ENCODE peak calls at places on chromosomes 11 and 22, in seven cellular contexts. P, T, J, Z, A, R and U are unnamed samples.

GRCh38 chr22:24485608-24486007 is 9.5 kb upstream of the UPB1 start:
- DNase-seq in P (no peak), T (no peak), R (no peak), Z (no peak), A (no peak), J (peak; percentile 43), U (no peak)

GRCh38 chr11:116556483-116556882 is 216.3 kb downstream of the BUD13 start:
- DNase-seq in R (no peak), A (no peak), Z (no peak), T (no peak), P (no peak), J (no peak), U (no peak)

GRCh38 chr22:32607086-32607485 is 132.5 kb downstream of the FBXO7 start:
- DNase-seq in J (no peak), A (no peak), P (peak; percentile 35), T (no peak), R (no peak), Z (no peak), U (no peak)

GRCh38 chr22:50507421-50507990 is at the start of gene LMF2:
- DNase-seq in Z (no peak), P (no peak), A (peak; percentile 100), J (no peak), T (peak; percentile 87), R (peak; percentile 69), U (peak; percentile 100)

GRCh38 chr11:94130589-94131362 is 2.1 kb downstream of the PANX1 start:
- DNase-seq in T (peak; percentile 83), P (no peak), A (peak; percentile 89), Z (no peak), R (peak; percentile 57), J (no peak), U (no peak)

GRCh38 chr22:21917206-21917958 is 35.3 kb downstream of the PPM1F start:
- DNase-seq in T (no peak), Z (no peak), J (no peak), P (peak; percentile 45), A (peak; percentile 81), R (no peak), U (peak; percentile 78)

GRCh38 chr11:20342347-20343279 is 20.9 kb upstream of the HTATIP2 start:
- DNase-seq in A (no peak), R (no peak), J (peak; percentile 39), T (no peak), P (peak; percentile 97), Z (no peak), U (peak; percentile 26)

GRCh38 chr11:89067264-89067663 is 1.5 kb upstream of the GRM5 start:
- DNase-seq in Z (no peak), J (no peak), T (no peak), A (no peak), R (no peak), P (no peak), U (no peak)

GRCh38 chr22:50057868-50058311 is at the start of gene TTLL8:
- DNase-seq in T (no peak), P (no peak), R (no peak), A (no peak), Z (no peak), J (no peak), U (peak; percentile 82)

GRCh38 chr22:10961043-10961860 is 4566.7 kb upstream of the OR11H1 start:
- DNase-seq in T (no peak), R (no peak), A (no peak), P (no peak), Z (no peak), J (no peak), U (peak; percentile 9)

GRCh38 chr22:48954781-48955311 is 872.8 kb downstream of the BRD1 start:
- DNase-seq in P (no peak), R (no peak), J (no peak), A (peak; percentile 73), T (peak; percentile 49), Z (no peak), U (peak; percentile 57)

GRCh38 chr11:12218909-12219308 is 108.5 kb downstream of the MICAL2 start:
- DNase-seq in P (no peak), R (no peak), T (no peak), A (no peak), Z (no peak), J (no peak), U (no peak)

GRCh38 chr22:21587803-21588611 is 20.5 kb downstream of the UBE2L3 start:
- DNase-seq in T (no peak), J (no peak), P (no peak), A (peak; percentile 84), R (no peak), Z (no peak), U (peak; percentile 14)

GRCh38 chr11:60830478-60831142 is 11.3 kb upstream of the CCDC86 start:
- DNase-seq in J (no peak), P (no peak), Z (no peak), A (peak; percentile 18), T (no peak), R (no peak), U (no peak)

GRCh38 chr11:34339149-34340064 is 18.4 kb downstream of the ABTB2 start:
- DNase-seq in T (no peak), J (peak; percentile 83), R (no peak), P (peak; percentile 21), Z (no peak), A (peak; percentile 19), U (no peak)

GRCh38 chr11:68312780-68313573 is 586 bp downstream of the LRP5 start:
- DNase-seq in A (peak; percentile 94), Z (no peak), R (no peak), J (peak; percentile 50), P (no peak), T (no peak), U (peak; percentile 89)

GRCh38 chr11:60301178-60301577 is 20.7 kb downstream of the MS4A4A start:
- DNase-seq in T (no peak), R (no peak), Z (no peak), J (no peak), P (no peak), A (peak; percentile 41), U (no peak)

GRCh38 chr22:27879923-27880322 is 39.1 kb downstream of the PITPNB start:
- DNase-seq in T (no peak), J (peak; percentile 69), Z (peak; percentile 13), A (no peak), R (peak; percentile 41), P (peak; percentile 78), U (peak; percentile 49)

GRCh38 chr11:14852571-14853177 is 39.4 kb downstream of the CYP2R1 start:
- DNase-seq in J (no peak), Z (peak; percentile 33), R (no peak), P (peak; percentile 84), T (no peak), A (no peak), U (no peak)

DNA sequence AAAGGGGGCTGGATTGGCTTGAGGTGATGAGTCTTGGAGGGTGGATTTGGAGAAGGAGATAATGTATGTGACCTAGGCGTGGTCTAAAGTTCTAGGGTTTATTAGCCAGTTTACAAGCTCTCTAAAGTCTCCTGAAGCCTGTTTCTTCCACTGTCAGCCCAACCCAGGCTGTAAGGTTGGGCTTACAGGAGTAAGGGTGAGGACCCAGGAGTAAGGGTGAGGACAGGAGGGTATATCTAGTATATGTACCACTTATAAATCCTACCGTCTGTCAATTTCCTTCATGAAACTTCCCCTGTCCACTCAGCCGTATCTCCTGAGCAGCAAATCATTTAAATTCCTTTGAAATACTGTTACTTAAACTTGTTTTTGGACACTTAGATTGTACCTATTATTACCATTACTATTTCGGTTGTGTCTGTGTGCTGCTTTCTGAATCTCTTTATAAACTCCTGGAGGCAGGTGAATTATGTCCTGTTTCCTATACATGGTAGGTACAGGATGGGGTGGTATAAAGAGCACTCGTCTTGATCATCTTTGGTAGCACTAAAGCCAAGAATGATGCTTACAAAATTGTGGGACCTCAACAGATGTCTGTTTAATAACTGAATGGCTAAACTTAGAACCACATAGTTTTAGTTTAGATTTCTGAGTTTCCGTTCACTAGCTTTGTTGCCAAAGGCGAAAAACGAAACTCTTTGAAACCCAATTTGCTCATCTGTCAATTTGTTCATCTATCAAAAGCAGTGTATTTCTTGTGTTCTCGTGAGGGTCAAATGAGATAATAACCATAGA is 192.0 kb downstream of the GRIK4 start:
- DNase-seq in R (no peak), J (no peak), A (no peak), Z (no peak), T (no peak), P (no peak), U (no peak)
- H3K4me3 ChIP-seq in R (no peak overlapping the region), J (no peak overlapping the region), A (no peak overlapping the region), Z (no peak overlapping the region), T (no peak overlapping the region), P (no peak overlapping the region), U (no peak overlapping the region)

GRCh38 chr11:3104961-3105790 is 48.0 kb upstream of the CARS1 start:
- DNase-seq in P (no peak), J (no peak), R (no peak), A (peak; percentile 85), Z (no peak), T (peak; percentile 43), U (peak; percentile 53)
- H3K36me3 ChIP-seq in P (no peaks in the 10 kb centered on the region), J (no peaks in the 10 kb centered on the region), R (peaks cover 3% of the 10 kb centered on the region), A (peaks cover 7% of the 10 kb centered on the region), Z (no peaks in the 10 kb centered on the region), T (peaks cover 18% of the 10 kb centered on the region), U (no peaks in the 10 kb centered on the region)

GRCh38 chr11:44333271-44334218 is 23.6 kb upstream of the ALX4 start:
- DNase-seq in T (no peak), A (no peak), R (peak; percentile 56), Z (peak; percentile 8), P (no peak), J (no peak), U (no peak)

GRCh38 chr11:44338031-44338430 is 28.1 kb upstream of the ALX4 start:
- DNase-seq in T (no peak), R (no peak), J (no peak), P (no peak), A (no peak), Z (no peak), U (no peak)

GRCh38 chr11:44335052-44335894 is 25.3 kb upstream of the ALX4 start:
- DNase-seq in Z (no peak), T (no peak), R (no peak), P (no peak), A (no peak), J (no peak), U (no peak)

GRCh38 chr11:44332665-44333064 is 22.7 kb upstream of the ALX4 start:
- DNase-seq in A (no peak), Z (no peak), R (no peak), J (no peak), T (no peak), P (no peak), U (no peak)

DNA sequence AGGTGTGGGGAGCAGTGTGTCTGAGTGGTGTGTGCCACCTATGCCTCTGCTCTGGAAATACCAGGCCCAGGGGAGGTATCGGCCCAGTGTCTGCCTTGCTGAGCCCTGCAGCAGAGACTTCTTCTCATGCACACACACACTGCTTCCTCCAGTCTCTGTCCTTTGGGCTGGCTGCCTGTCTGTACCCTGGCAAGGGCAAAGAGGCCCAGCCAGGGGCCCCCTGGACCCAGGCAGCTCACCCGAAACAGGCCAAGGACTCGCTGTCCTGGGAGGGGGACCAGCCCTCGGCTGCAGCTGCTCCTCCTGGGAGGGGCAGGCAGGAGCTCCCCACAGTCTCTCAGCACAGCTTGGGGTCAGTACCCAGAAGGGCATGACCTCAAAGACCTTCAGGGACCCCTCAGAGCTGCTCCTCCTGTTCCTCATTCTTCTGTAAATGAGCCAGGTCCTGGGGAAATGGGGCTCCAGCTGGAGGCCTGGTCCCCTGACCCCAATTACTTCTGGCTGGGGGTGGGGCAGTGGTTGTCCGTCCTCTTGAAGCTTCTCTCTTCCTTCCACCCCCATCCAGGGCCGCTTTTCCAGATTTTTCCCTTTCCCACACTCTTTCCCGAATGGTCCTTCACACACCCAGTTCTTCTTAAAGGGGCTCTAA is 24.5 kb upstream of the ALX4 start:
- DNase-seq in R (no peak), P (no peak), Z (no peak), A (no peak), J (no peak), T (no peak), U (peak; percentile 80)
- H3K27me3 ChIP-seq in R (peaks cover 81% of the 10 kb centered on the region), P (peaks cover 20% of the 10 kb centered on the region), Z (peaks cover 40% of the 10 kb centered on the region), A (peaks cover 69% of the 10 kb centered on the region), J (peaks cover 18% of the 10 kb centered on the region), T (no peaks in the 10 kb centered on the region), U (peaks cover 65% of the 10 kb centered on the region)

GRCh38 chr11:119343726-119344125 is 2.8 kb downstream of the MFRP start:
- DNase-seq in J (no peak), A (no peak), Z (no peak), P (no peak), T (no peak), R (no peak), U (peak; percentile 35)
- H3K4me3 ChIP-seq in J (no peak overlapping the region), A (no peak overlapping the region), Z (no peak overlapping the region), P (no peak overlapping the region), T (no peak overlapping the region), R (no peak overlapping the region), U (no peak overlapping the region)